ENCODE peak calls at places on chromosomes 5 and 9, in ten cellular contexts. O, Q, G, J, D, T, A, S, W and I are unnamed samples.
A peak's percentile ranks its signal among the peaks of the same experiment; 100 is the strongest.

GRCh38 chr5:122435738-122436137 is 123.7 kb downstream of the SNCAIP start:
- DNase-seq in T (no peak), W (peak; percentile 36), O (no peak), S (peak; percentile 39), A (no peak), G (no peak), D (no peak), Q (no peak), J (no peak), I (no peak)

GRCh38 chr5:107705390-107706014 is 34.8 kb upstream of the EFNA5 start:
- DNase-seq in J (no peak), T (no peak), D (no peak), O (peak; percentile 38), G (peak; percentile 78), W (no peak), Q (no peak), S (no peak), A (peak; percentile 49), I (peak; percentile 38)

GRCh38 chr5:101176605-101177004 is 273.5 kb upstream of the ST8SIA4 start:
- DNase-seq in A (no peak), S (no peak), W (no peak), J (no peak), G (no peak), Q (no peak), O (no peak), T (no peak), D (no peak), I (no peak)

GRCh38 chr9:16461231-16461840 is 409.1 kb downstream of the BNC2 start:
- DNase-seq in Q (no peak), O (peak; percentile 86), G (no peak), W (no peak), D (no peak), S (no peak), A (no peak), T (no peak), J (no peak), I (no peak)

GRCh38 chr5:32767948-32768427 is 56.9 kb downstream of the NPR3 start:
- DNase-seq in T (no peak), Q (no peak), D (no peak), O (no peak), W (no peak), J (no peak), S (no peak), A (peak; percentile 100), G (peak; percentile 99), I (peak; percentile 91)

GRCh38 chr5:22649076-22649475 is 204.1 kb downstream of the CDH12 start:
- DNase-seq in J (no peak), G (peak; percentile 85), S (peak; percentile 12), O (no peak), T (no peak), Q (no peak), D (no peak), W (no peak), A (no peak), I (no peak)

GRCh38 chr9:137205126-137206069 is at the start of the genes NDOR1 and TMEM203:
- DNase-seq in O (peak; percentile 89), J (peak; percentile 95), T (peak; percentile 83), A (no peak), S (peak; percentile 79), D (peak; percentile 91), W (peak; percentile 94), G (peak; percentile 82), Q (peak; percentile 58), I (no peak)

GRCh38 chr9:135670721-135671590 is 7.8 kb downstream of the LCN9 start:
- DNase-seq in O (no peak), Q (no peak), D (no peak), W (no peak), A (no peak), J (no peak), G (no peak), T (no peak), S (no peak), I (no peak)

GRCh38 chr5:140190868-140191209 is 15.9 kb downstream of the CYSTM1 start:
- DNase-seq in S (no peak), G (no peak), O (no peak), W (no peak), Q (no peak), A (no peak), T (no peak), J (no peak), D (no peak), I (no peak)